ENCODE peak calls at places on chromosomes 13 and 19, in nine cellular contexts. A, V, I, K, P, D, N, H and X are unnamed samples.

GRCh38 chr13:112728375-112729126 is 38.7 kb downstream of the ATP11A start:
- DNase-seq in A (no peak), V (no peak), I (no peak), K (no peak), P (no peak), D (no peak), N (no peak), H (no peak), X (no peak)

GRCh38 chr19:16726916-16727315 is 7.3 kb downstream of the NWD1 start:
- DNase-seq in A (no peak), V (no peak), I (no peak), K (no peak), P (no peak), D (no peak), N (no peak), H (no peak), X (no peak)

GRCh38 chr19:10621966-10622365 is 3.4 kb upstream of the SLC44A2 start:
- DNase-seq in A (no peak), V (no peak), I (no peak), K (no peak), P (no peak), D (no peak), N (no peak), H (no peak), X (no peak)

GRCh38 chr13:19159181-19159580 is 22.4 kb downstream of the TUBA3C start:
- DNase-seq in A (no peak), V (no peak), I (no peak), K (no peak), P (no peak), D (no peak), N (no peak), H (no peak), X (no peak)

GRCh38 chr19:17075860-17076538 is 422 bp downstream of the MYO9B start:
- DNase-seq in A (peak), V (no peak), I (peak), K (peak), P (no peak), D (no peak), N (peak), H (peak), X (peak)

GRCh38 chr13:105097501-105097900 is 1438.0 kb downstream of the EFNB2 start:
- DNase-seq in A (no peak), V (no peak), I (no peak), K (no peak), P (no peak), D (no peak), N (no peak), H (no peak), X (no peak)

GRCh38 chr19:51501594-51502263 is at the start of gene SIGLEC12:
- DNase-seq in A (no peak), V (no peak), I (no peak), K (no peak), P (no peak), D (no peak), N (no peak), H (no peak), X (no peak)

GRCh38 chr13:109166807-109167206 is 537.4 kb downstream of the MYO16 start:
- DNase-seq in A (no peak), V (no peak), I (no peak), K (no peak), P (no peak), D (no peak), N (peak), H (no peak), X (no peak)

GRCh38 chr19:16850133-16850532 is 20.9 kb downstream of the SIN3B start:
- DNase-seq in A (no peak), V (no peak), I (no peak), K (no peak), P (no peak), D (no peak), N (no peak), H (peak), X (no peak)

GRCh38 chr13:28489536-28489935 is 5.4 kb downstream of the FLT1 start:
- DNase-seq in A (no peak), V (no peak), I (no peak), K (no peak), P (no peak), D (no peak), N (peak), H (no peak), X (peak)

GRCh38 chr13:28324181-28324789 is 170.6 kb downstream of the FLT1 start:
- DNase-seq in A (peak), V (no peak), I (no peak), K (peak), P (peak), D (peak), N (peak), H (peak), X (peak)

GRCh38 chr13:109840893-109841287 is 54.5 kb upstream of the IRS2 start:
- DNase-seq in A (no peak), V (no peak), I (no peak), K (no peak), P (no peak), D (no peak), N (no peak), H (no peak), X (no peak)

GRCh38 chr19:7738023-7738422 is 6.1 kb upstream of the CLEC4G start:
- DNase-seq in A (no peak), V (no peak), I (no peak), K (no peak), P (no peak), D (peak), N (no peak), H (no peak), X (no peak)

GRCh38 chr13:80224468-80224867 is 116.5 kb downstream of the SPRY2 start:
- DNase-seq in A (no peak), V (no peak), I (no peak), K (no peak), P (no peak), D (no peak), N (no peak), H (no peak), X (peak)

GRCh38 chr19:40006273-40006691 is 9.4 kb downstream of the ZNF546 start:
- DNase-seq in A (no peak), V (no peak), I (no peak), K (no peak), P (no peak), D (no peak), N (peak), H (peak), X (no peak)

GRCh38 chr19:16259385-16260159 is 61.9 kb downstream of the AP1M1 start:
- DNase-seq in A (no peak), V (no peak), I (no peak), K (peak), P (no peak), D (no peak), N (no peak), H (no peak), X (no peak)